ENCODE peak calls at places on chromosomes 4 and X, in four cellular contexts. Z, I, E and V are unnamed samples.

GRCh38 chr4:792729-793108 is 33.2 kb downstream of the CPLX1 start:
- DNase-seq in I (no peak), E (no peak), Z (no peak), V (no peak)

GRCh38 chr4:119040711-119041185 is 94.9 kb upstream of the MYOZ2 start:
- DNase-seq in Z (no peak), E (peak), I (no peak), V (peak)

GRCh38 chr4:75858721-75859120 is 43.5 kb downstream of the PPEF2 start:
- DNase-seq in I (no peak), E (no peak), Z (no peak), V (no peak)

GRCh38 chrX:386768-387575 is at the start of gene PPP2R3B:
- DNase-seq in E (peak), Z (peak), I (peak), V (peak)

GRCh38 chr4:75235359-75235951 is 278.7 kb downstream of the RCHY1 start:
- DNase-seq in Z (no peak), I (no peak), E (no peak), V (no peak)

GRCh38 chrX:153767674-153768055 is 3.6 kb downstream of the PLXNB3 start:
- DNase-seq in E (no peak), Z (no peak), I (no peak), V (peak)

GRCh38 chr4:130361616-130362015 is 1265.7 kb downstream of the C4orf33 start:
- DNase-seq in Z (no peak), I (no peak), E (no peak), V (no peak)

GRCh38 chrX:29662759-29663503 is 552.4 kb upstream of the MAGEB2 start:
- DNase-seq in Z (peak), E (peak), I (no peak), V (no peak)

GRCh38 chr4:40395908-40396806 is 61.0 kb downstream of the CHRNA9 start:
- DNase-seq in E (peak), Z (peak), I (no peak), V (peak)

GRCh38 chrX:22533898-22534297 is 261.2 kb downstream of the CBLL2 start:
- DNase-seq in I (no peak), Z (no peak), E (peak), V (peak)

GRCh38 chr4:137934046-137934445 is 308.1 kb downstream of the SLC7A11 start:
- DNase-seq in I (no peak), E (no peak), Z (no peak), V (no peak)

GRCh38 chrX:65601530-65602281 is 65.7 kb upstream of the MSN start:
- DNase-seq in Z (no peak), I (peak), E (peak), V (no peak)

GRCh38 chr4:6916587-6917444 is 7.2 kb downstream of the TBC1D14 start:
- DNase-seq in Z (no peak), I (peak), E (peak), V (no peak)

GRCh38 chrX:129779747-129780146 is at the start of gene SASH3:
- DNase-seq in Z (no peak), I (peak), E (no peak), V (no peak)

GRCh38 chr4:155174668-155175067 is 33.8 kb upstream of the NPY2R start:
- DNase-seq in I (no peak), Z (no peak), E (no peak), V (no peak)

GRCh38 chrX:45751156-45751555 is 550.5 kb upstream of the DIPK2B start:
- DNase-seq in E (no peak), Z (no peak), I (no peak), V (no peak)

GRCh38 chrX:132216283-132216682 is 3.0 kb downstream of the RAP2C start:
- DNase-seq in E (no peak), I (no peak), Z (no peak), V (no peak)

GRCh38 chrX:100731441-100732281 is at the start of gene SYTL4:
- DNase-seq in E (peak), I (no peak), Z (peak), V (peak)

GRCh38 chrX:103782640-103783039 is 6.0 kb downstream of the PLP1 start:
- DNase-seq in E (no peak), Z (no peak), I (no peak), V (no peak)

GRCh38 chrX:112048707-112049106 is 33.9 kb downstream of the TRPC5 start:
- DNase-seq in Z (no peak), I (no peak), E (peak), V (no peak)

GRCh38 chrX:131747173-131747572 is 203.3 kb downstream of the OR13H1 start:
- DNase-seq in E (no peak), Z (no peak), I (no peak), V (no peak)

GRCh38 chr4:89306486-89307184 is 965 bp downstream of the GPRIN3 start:
- DNase-seq in I (no peak), Z (no peak), E (no peak), V (no peak)

GRCh38 chrX:111743316-111743715 is 62.3 kb downstream of the ALG13 start:
- DNase-seq in Z (no peak), E (no peak), I (no peak), V (no peak)

GRCh38 chr4:127012549-127012948 is 620.2 kb upstream of the INTU start:
- DNase-seq in Z (no peak), I (no peak), E (no peak), V (no peak)

GRCh38 chrX:133307637-133308485 is 89.7 kb upstream of the TFDP3 start:
- DNase-seq in E (peak), I (no peak), Z (no peak), V (peak)

GRCh38 chr4:77073106-77073858 is 2.5 kb downstream of the CCNI start:
- DNase-seq in E (no peak), I (no peak), Z (no peak), V (no peak)

GRCh38 chrX:38111196-38111595 is 104.8 kb downstream of the SYTL5 start:
- DNase-seq in I (no peak), Z (no peak), E (no peak), V (no peak)

GRCh38 chr4:140372607-140373327 is 679 bp upstream of the SCOC start:
- DNase-seq in Z (no peak), I (peak), E (no peak), V (peak)

GRCh38 chr4:1604181-1604705 is 79.9 kb downstream of the FAM53A start:
- DNase-seq in E (no peak), Z (no peak), I (no peak), V (no peak)

GRCh38 chr4:174222266-174222872 is 61.1 kb downstream of the FBXO8 start:
- DNase-seq in I (no peak), E (peak), Z (no peak), V (peak)

GRCh38 chr4:89724716-89725115 is 112.2 kb downstream of the SNCA start:
- DNase-seq in Z (no peak), I (no peak), E (peak), V (no peak)

GRCh38 chr4:119898211-119898610 is 168.4 kb downstream of the MAD2L1 start:
- DNase-seq in Z (no peak), E (no peak), I (no peak), V (no peak)

GRCh38 chr4:155953151-155954117 is at the start of gene CTSO:
- DNase-seq in Z (peak), E (peak), I (peak), V (peak)

GRCh38 chr4:150668824-150669223 is 86.9 kb downstream of the MAB21L2 start:
- DNase-seq in E (peak), I (no peak), Z (no peak), V (no peak)

GRCh38 chr4:142404191-142404611 is 441.9 kb downstream of the INPP4B start:
- DNase-seq in Z (peak), I (peak), E (no peak), V (no peak)

GRCh38 chr4:15451866-15452765 is 17.6 kb upstream of the CC2D2A start:
- DNase-seq in E (no peak), I (no peak), Z (peak), V (no peak)

GRCh38 chr4:112523008-112523440 is 7.0 kb upstream of the NEUROG2 start:
- DNase-seq in I (peak), Z (no peak), E (peak), V (peak)

GRCh38 chrX:18582910-18583493 is 88.9 kb downstream of the RS1 start:
- DNase-seq in Z (no peak), E (peak), I (no peak), V (no peak)

GRCh38 chr4:25817059-25817681 is 45.6 kb downstream of the SEL1L3 start:
- DNase-seq in Z (no peak), I (no peak), E (no peak), V (no peak)